ENCODE peak calls at places on chromosomes 6 and 20, in five cellular contexts. One of them, this sample, is unnamed.

GRCh38 chr6:5997420-5998093 is 9.2 kb downstream of the NRN1 start:
- DNase-seq in CD8-positive, alpha-beta T cell: no peak
- DNase-seq in left lung: no peak
- DNase-seq in stomach: no peak
- DNase-seq in left ventricle myocardium inferior: no peak
- DNase-seq in this sample: no peak

GRCh38 chr6:37218061-37218460 is 39.5 kb upstream of the TBC1D22B start:
- DNase-seq in CD8-positive, alpha-beta T cell: no peak
- DNase-seq in left lung: no peak
- DNase-seq in stomach: no peak
- DNase-seq in left ventricle myocardium inferior: no peak
- DNase-seq in this sample: no peak

GRCh38 chr6:110116258-110116657 is 63.2 kb downstream of the WASF1 start:
- DNase-seq in CD8-positive, alpha-beta T cell: no peak
- DNase-seq in left lung: no peak
- DNase-seq in stomach: no peak
- DNase-seq in left ventricle myocardium inferior: no peak
- DNase-seq in this sample: no peak

GRCh38 chr20:61665746-61666470 is 399.8 kb downstream of the TAF4 start:
- DNase-seq in CD8-positive, alpha-beta T cell: no peak
- DNase-seq in left lung: no peak
- DNase-seq in stomach: no peak
- DNase-seq in left ventricle myocardium inferior: no peak
- DNase-seq in this sample: no peak

GRCh38 chr6:28695671-28696537 is 170.2 kb downstream of the GPX5 start:
- DNase-seq in CD8-positive, alpha-beta T cell: no peak
- DNase-seq in left lung: no peak
- DNase-seq in stomach: no peak
- DNase-seq in left ventricle myocardium inferior: no peak
- DNase-seq in this sample: no peak

GRCh38 chr20:53839423-53840176 is 230.8 kb downstream of the BCAS1 start:
- DNase-seq in CD8-positive, alpha-beta T cell: peak; percentile 72
- DNase-seq in left lung: peak; percentile 48
- DNase-seq in stomach: peak; percentile 52
- DNase-seq in left ventricle myocardium inferior: peak; percentile 26
- DNase-seq in this sample: peak; percentile 63

GRCh38 chr20:33651562-33652048 is 10.5 kb upstream of the C20orf144 start:
- DNase-seq in CD8-positive, alpha-beta T cell: no peak
- DNase-seq in left lung: no peak
- DNase-seq in stomach: no peak
- DNase-seq in left ventricle myocardium inferior: no peak
- DNase-seq in this sample: no peak

GRCh38 chr6:134111062-134111677 is 58.7 kb upstream of the SLC2A12 start:
- DNase-seq in CD8-positive, alpha-beta T cell: peak; percentile 28
- DNase-seq in left lung: no peak
- DNase-seq in stomach: no peak
- DNase-seq in left ventricle myocardium inferior: no peak
- DNase-seq in this sample: no peak

GRCh38 chr6:105648276-105648675 is 245.4 kb upstream of the PREP start:
- DNase-seq in CD8-positive, alpha-beta T cell: no peak
- DNase-seq in left lung: no peak
- DNase-seq in stomach: no peak
- DNase-seq in left ventricle myocardium inferior: no peak
- DNase-seq in this sample: no peak

GRCh38 chr6:25172819-25173218 is 106.4 kb upstream of the CARMIL1 start:
- DNase-seq in CD8-positive, alpha-beta T cell: no peak
- DNase-seq in left lung: no peak
- DNase-seq in stomach: no peak
- DNase-seq in left ventricle myocardium inferior: no peak
- DNase-seq in this sample: no peak

GRCh38 chr20:10547276-10548114 is 112.4 kb downstream of the SLX4IP start:
- DNase-seq in CD8-positive, alpha-beta T cell: no peak
- DNase-seq in left lung: no peak
- DNase-seq in stomach: no peak
- DNase-seq in left ventricle myocardium inferior: no peak
- DNase-seq in this sample: no peak

GRCh38 chr20:10549511-10549910 is 114.4 kb downstream of the SLX4IP start:
- DNase-seq in CD8-positive, alpha-beta T cell: no peak
- DNase-seq in left lung: no peak
- DNase-seq in stomach: peak; percentile 38
- DNase-seq in left ventricle myocardium inferior: no peak
- DNase-seq in this sample: no peak

GRCh38 chr20:10553326-10553984 is 118.3 kb downstream of the SLX4IP start:
- DNase-seq in CD8-positive, alpha-beta T cell: peak; percentile 45
- DNase-seq in left lung: peak; percentile 53
- DNase-seq in stomach: peak; percentile 72
- DNase-seq in left ventricle myocardium inferior: peak; percentile 60
- DNase-seq in this sample: peak; percentile 70

GRCh38 chr20:10551732-10552724 is 116.9 kb downstream of the SLX4IP start:
- DNase-seq in CD8-positive, alpha-beta T cell: no peak
- DNase-seq in left lung: no peak
- DNase-seq in stomach: no peak
- DNase-seq in left ventricle myocardium inferior: no peak
- DNase-seq in this sample: no peak

DNA sequence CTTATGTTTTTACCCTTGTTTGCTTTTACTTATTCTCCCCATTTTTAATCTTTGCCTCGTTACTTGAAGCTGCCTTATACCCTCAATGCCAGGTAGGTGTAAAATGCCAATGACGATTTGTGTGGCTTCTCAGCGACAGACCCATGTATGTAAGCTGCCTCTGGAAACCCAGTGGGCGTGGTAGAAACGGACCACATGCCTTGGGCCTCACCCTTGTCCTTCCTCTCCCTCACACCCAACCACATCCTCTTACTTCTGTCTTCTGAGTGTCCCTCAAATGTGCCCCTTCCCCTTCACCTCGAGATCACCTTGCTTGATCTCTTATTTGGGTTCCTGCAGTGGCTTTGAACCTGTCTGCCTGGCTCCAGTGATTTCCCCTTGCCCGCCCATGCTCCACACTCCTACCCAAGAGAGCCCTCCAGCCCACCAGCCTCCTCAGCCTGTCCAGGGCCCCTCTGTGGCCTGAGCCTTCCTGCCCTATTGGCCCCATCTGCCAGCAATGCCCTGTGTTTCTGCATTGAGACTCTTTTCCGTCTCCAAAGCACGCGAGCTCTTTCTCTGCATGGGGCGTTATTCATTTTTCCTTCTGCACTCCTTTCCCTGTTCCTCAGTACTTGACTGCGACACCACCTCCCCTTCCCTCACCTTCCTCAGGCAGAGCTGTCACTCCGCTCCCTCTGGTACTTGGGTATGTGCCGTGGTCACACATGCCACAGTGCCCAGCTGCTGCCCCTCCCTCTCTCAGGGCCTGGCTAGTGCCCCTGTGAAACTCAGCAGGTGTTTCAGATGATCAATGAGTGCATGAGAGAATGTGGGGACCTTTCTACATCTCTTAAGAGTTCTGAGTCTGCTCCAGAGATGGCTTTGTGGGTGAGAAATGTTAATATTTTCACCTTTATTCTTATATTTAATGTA is 115.4 kb downstream of the SLX4IP start:
- DNase-seq in CD8-positive, alpha-beta T cell: peak; percentile 13
- DNase-seq in left lung: no peak
- DNase-seq in stomach: no peak
- DNase-seq in left ventricle myocardium inferior: no peak
- DNase-seq in this sample: peak; percentile 88
- H3K4me1 ChIP-seq in CD8-positive, alpha-beta T cell: peaks cover 11% of the 10 kb centered on the region
- H3K4me1 ChIP-seq in left lung: peaks cover 27% of the 10 kb centered on the region
- H3K4me1 ChIP-seq in stomach: peaks cover 11% of the 10 kb centered on the region
- H3K4me1 ChIP-seq in left ventricle myocardium inferior: peaks cover 8% of the 10 kb centered on the region
- H3K4me1 ChIP-seq in this sample: peaks cover 12% of the 10 kb centered on the region

GRCh38 chr20:8255945-8256632 is 124.0 kb downstream of the PLCB1 start:
- DNase-seq in CD8-positive, alpha-beta T cell: no peak
- DNase-seq in left lung: peak; percentile 64
- DNase-seq in stomach: no peak
- DNase-seq in left ventricle myocardium inferior: no peak
- DNase-seq in this sample: no peak
- TF ChIP-seq CTCF in CD8-positive, alpha-beta T cell: no peak
- TF ChIP-seq CTCF in left lung: no peak
- TF ChIP-seq CTCF in stomach: no peak
- TF ChIP-seq CTCF in left ventricle myocardium inferior: no peak
- TF ChIP-seq CTCF in this sample: no peak

DNA sequence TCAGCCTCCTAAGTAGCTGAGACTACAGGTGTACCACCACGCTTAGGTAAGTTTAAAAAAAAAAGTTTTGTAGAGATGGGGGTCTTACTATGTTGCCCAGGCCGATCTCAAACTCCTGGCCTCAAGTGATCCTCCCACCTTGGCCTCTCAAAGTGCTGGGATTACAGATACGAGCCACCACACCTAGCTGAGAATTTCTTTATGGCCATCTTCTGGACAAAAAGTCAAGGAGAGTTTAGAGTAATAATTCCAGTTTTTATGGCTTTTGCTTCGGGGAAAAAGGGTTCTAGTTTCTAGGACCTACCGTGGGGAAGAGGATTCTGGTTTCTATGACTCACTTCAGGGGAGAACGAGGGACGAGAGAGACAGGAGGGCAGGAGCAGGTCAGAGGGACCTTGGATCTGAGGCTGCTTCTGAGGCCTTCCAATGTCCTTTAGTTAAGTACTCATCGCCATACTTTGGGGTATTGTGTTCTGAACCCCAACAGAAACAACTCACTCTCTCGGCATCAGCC is 69.3 kb upstream of the IER3 start:
- DNase-seq in CD8-positive, alpha-beta T cell: no peak
- DNase-seq in left lung: no peak
- DNase-seq in stomach: no peak
- DNase-seq in left ventricle myocardium inferior: no peak
- DNase-seq in this sample: no peak
- H3K4me1 ChIP-seq in CD8-positive, alpha-beta T cell: peaks cover 37% of the 10 kb centered on the region
- H3K4me1 ChIP-seq in left lung: peaks cover 54% of the 10 kb centered on the region
- H3K4me1 ChIP-seq in stomach: peaks cover 26% of the 10 kb centered on the region
- H3K4me1 ChIP-seq in left ventricle myocardium inferior: peaks cover 14% of the 10 kb centered on the region
- H3K4me1 ChIP-seq in this sample: no peaks in the 10 kb centered on the region

GRCh38 chr6:33683576-33684427 is 27.7 kb downstream of the UQCC2 start:
- DNase-seq in CD8-positive, alpha-beta T cell: no peak
- DNase-seq in left lung: no peak
- DNase-seq in stomach: no peak
- DNase-seq in left ventricle myocardium inferior: no peak
- DNase-seq in this sample: no peak
- TF ChIP-seq CTCF in CD8-positive, alpha-beta T cell: no peak
- TF ChIP-seq CTCF in left lung: no peak
- TF ChIP-seq CTCF in stomach: no peak
- TF ChIP-seq CTCF in left ventricle myocardium inferior: no peak
- TF ChIP-seq CTCF in this sample: no peak

DNA sequence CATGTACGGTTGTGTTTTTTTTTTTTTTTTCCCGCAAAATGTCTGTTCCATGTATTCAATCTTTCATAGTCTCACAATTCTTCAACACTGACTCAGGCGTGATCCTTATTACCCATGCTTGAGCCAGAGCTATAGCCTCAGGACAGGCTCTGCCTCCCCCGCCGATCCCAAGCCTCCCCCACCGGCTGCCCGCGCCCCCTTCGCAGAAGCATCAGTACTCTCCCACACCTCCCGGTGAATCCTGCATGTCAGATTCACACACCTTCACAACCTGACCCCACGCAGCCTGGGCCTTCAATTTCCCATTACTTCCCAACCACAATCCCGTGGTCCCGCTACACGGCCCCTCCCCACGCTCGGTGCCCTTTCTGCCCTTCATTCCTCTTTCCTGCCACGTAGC is 401.5 kb upstream of the JARID2 start:
- DNase-seq in CD8-positive, alpha-beta T cell: no peak
- DNase-seq in left lung: no peak
- DNase-seq in stomach: no peak
- DNase-seq in left ventricle myocardium inferior: no peak
- DNase-seq in this sample: no peak
- H3K4me1 ChIP-seq in CD8-positive, alpha-beta T cell: no peaks in the 10 kb centered on the region
- H3K4me1 ChIP-seq in left lung: peaks cover 11% of the 10 kb centered on the region
- H3K4me1 ChIP-seq in stomach: no peaks in the 10 kb centered on the region
- H3K4me1 ChIP-seq in left ventricle myocardium inferior: no peaks in the 10 kb centered on the region
- H3K4me1 ChIP-seq in this sample: no peaks in the 10 kb centered on the region